ENCODE peak calls at places on chromosomes 13 and 19, in four cellular contexts. One of them, this sample, is unnamed.

GRCh38 chr13:73556902-73557301 is 498.1 kb downstream of the KLF5 start:
- DNase-seq in GM12878: no peak
- DNase-seq in H1: no peak
- DNase-seq in NT2/D1: no peak
- DNase-seq in this sample: no peak

GRCh38 chr13:47258384-47258783 is 361.5 kb upstream of the HTR2A start:
- DNase-seq in GM12878: no peak
- DNase-seq in NT2/D1: no peak
- DNase-seq in H1: no peak
- DNase-seq in this sample: no peak

GRCh38 chr19:44635581-44636438 is 7.9 kb upstream of the PVR start:
- DNase-seq in H1: no peak
- DNase-seq in GM12878: no peak
- DNase-seq in NT2/D1: no peak
- DNase-seq in this sample: no peak

GRCh38 chr19:55278391-55279135 is 1.3 kb downstream of the HSPBP1 start:
- DNase-seq in H1: no peak
- DNase-seq in GM12878: no peak
- DNase-seq in NT2/D1: no peak
- DNase-seq in this sample: no peak

GRCh38 chr13:101115762-101116161 is 300.5 kb downstream of the NALCN start:
- DNase-seq in GM12878: no peak
- DNase-seq in NT2/D1: peak; percentile 70
- DNase-seq in H1: no peak
- DNase-seq in this sample: no peak

GRCh38 chr13:93388701-93389100 is 162.1 kb downstream of the GPC6 start:
- DNase-seq in GM12878: no peak
- DNase-seq in NT2/D1: no peak
- DNase-seq in H1: no peak
- DNase-seq in this sample: no peak

GRCh38 chr13:50529154-50529882 is 314.2 kb downstream of the DLEU7 start:
- DNase-seq in NT2/D1: no peak
- DNase-seq in GM12878: no peak
- DNase-seq in H1: no peak
- DNase-seq in this sample: no peak

GRCh38 chr13:30034448-30034795 is 184.0 kb upstream of the UBL3 start:
- DNase-seq in H1: no peak
- DNase-seq in GM12878: no peak
- DNase-seq in NT2/D1: no peak
- DNase-seq in this sample: no peak

GRCh38 chr13:98798849-98799645 is 46.6 kb upstream of the SLC15A1 start:
- DNase-seq in GM12878: no peak
- DNase-seq in NT2/D1: no peak
- DNase-seq in H1: no peak
- DNase-seq in this sample: peak; percentile 8

GRCh38 chr19:400976-401835 is 7.7 kb downstream of the C2CD4C start:
- DNase-seq in H1: no peak
- DNase-seq in NT2/D1: no peak
- DNase-seq in GM12878: no peak
- DNase-seq in this sample: no peak
- TF ChIP-seq SUZ12 in H1: no peak
- TF ChIP-seq SUZ12 in NT2/D1: no peak
- TF ChIP-seq SUZ12 in GM12878: no peak
- TF ChIP-seq SUZ12 in this sample: no peak

DNA sequence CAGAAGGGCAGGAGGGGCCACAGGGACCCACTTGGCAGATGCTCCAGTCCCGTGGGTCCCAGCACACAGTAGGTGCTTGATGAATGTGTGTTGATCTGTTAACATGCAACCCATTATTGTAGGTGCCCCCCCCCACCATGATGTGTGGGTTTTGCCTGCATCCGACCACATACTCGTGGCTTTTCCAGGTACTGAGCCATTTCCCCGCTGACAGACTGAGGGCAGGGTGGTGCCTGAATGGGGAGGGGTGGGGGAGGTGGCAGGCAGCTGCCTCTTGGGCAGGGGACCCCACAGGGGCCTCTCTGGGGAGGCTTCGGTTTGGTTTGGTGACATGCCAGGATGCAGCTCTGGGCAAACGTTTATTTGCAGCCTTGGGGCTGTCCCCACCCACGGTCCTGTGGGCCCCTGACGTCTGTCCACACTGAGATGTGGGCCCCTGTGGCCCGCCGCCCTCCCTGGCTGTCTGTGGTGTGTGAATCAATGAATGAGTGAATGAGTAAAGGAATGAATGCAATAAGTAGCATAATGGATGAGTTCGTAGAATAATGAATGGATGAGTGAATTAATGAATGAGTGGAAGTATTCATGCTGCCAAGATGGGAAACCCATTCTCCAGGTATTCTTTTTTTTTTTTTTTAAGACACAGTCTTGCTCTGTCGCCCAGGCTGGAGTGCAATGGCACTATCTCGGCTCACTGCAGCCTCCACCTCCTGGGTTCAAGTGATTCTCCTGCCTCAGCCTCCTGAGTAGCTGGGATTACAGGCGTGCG is 9.0 kb upstream of the JUND start:
- DNase-seq in NT2/D1: no peak
- DNase-seq in H1: no peak
- DNase-seq in GM12878: peak; percentile 79
- DNase-seq in this sample: no peak
- H3K4me3 ChIP-seq in NT2/D1: no peak overlapping the region
- H3K4me3 ChIP-seq in H1: no peak overlapping the region
- H3K4me3 ChIP-seq in GM12878: peak overlapping the region; percentile 7
- H3K4me3 ChIP-seq in this sample: no peak overlapping the region

GRCh38 chr19:7869910-7870511 is 4.2 kb downstream of the PRR36 start:
- DNase-seq in GM12878: no peak
- DNase-seq in H1: peak; percentile 84
- DNase-seq in NT2/D1: peak; percentile 81
- DNase-seq in this sample: peak; percentile 87
- TF ChIP-seq SUZ12 in GM12878: no peak
- TF ChIP-seq SUZ12 in H1: no peak
- TF ChIP-seq SUZ12 in NT2/D1: no peak
- TF ChIP-seq SUZ12 in this sample: no peak

GRCh38 chr19:1401138-1401888 is at the start of gene GAMT:
- DNase-seq in NT2/D1: no peak
- DNase-seq in GM12878: no peak
- DNase-seq in H1: no peak
- DNase-seq in this sample: no peak
- H3K4me3 ChIP-seq in NT2/D1: peak within 1 kb of the TSS; percentile 86
- H3K4me3 ChIP-seq in GM12878: peak within 1 kb of the TSS; percentile 81
- H3K4me3 ChIP-seq in H1: peak within 1 kb of the TSS; percentile 74
- H3K4me3 ChIP-seq in this sample: peak within 1 kb of the TSS; percentile 70

DNA sequence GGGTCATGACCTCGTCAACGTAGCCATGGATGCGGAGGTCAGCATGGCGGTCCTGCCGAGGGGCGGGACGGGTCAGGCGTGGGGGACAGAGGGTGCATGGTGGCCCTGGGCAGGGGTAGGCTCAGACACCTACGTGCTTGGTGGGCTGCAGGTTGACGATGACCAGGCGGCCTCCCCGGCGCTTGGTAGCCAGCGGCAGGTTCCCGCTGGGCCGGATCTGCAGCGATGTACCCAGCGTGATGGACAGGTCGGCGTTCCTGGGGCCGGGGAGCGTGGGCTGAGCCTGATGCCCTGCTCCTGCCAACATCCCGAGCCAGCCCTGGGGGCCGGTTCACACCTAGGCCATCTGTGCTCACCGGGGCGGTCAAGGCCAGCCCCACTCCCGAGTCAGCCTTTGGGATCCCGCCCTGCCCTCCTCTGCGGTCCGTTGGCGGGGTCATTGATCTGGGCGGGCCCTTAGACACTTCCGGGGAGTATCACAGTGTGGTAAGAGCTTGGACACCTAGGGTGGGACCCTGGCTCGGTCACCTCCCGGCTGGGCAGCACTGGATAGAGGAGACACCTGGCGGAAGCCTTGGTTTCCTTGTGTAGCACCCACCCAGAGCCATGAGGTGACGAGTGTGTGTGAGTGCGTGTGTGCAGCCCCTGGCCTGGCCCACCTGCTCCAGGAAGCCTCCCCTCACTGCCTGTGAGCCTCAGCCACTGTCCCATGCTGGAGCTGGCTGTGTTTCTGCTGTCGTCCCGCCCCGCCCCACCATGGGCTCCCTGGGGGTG is 7.3 kb downstream of the SIRT6 start:
- DNase-seq in GM12878: no peak
- DNase-seq in H1: no peak
- DNase-seq in NT2/D1: no peak
- DNase-seq in this sample: no peak
- TF ChIP-seq SUZ12 in GM12878: no peak
- TF ChIP-seq SUZ12 in H1: no peak
- TF ChIP-seq SUZ12 in NT2/D1: no peak
- TF ChIP-seq SUZ12 in this sample: no peak

GRCh38 chr13:21043898-21044297 is 17.5 kb downstream of the LATS2 start:
- DNase-seq in GM12878: no peak
- DNase-seq in NT2/D1: no peak
- DNase-seq in H1: no peak
- DNase-seq in this sample: no peak

GRCh38 chr13:21045101-21045500 is 16.3 kb downstream of the LATS2 start:
- DNase-seq in GM12878: no peak
- DNase-seq in NT2/D1: no peak
- DNase-seq in H1: no peak
- DNase-seq in this sample: no peak

GRCh38 chr13:21047591-21048282 is 13.6 kb downstream of the LATS2 start:
- DNase-seq in NT2/D1: no peak
- DNase-seq in H1: no peak
- DNase-seq in GM12878: no peak
- DNase-seq in this sample: no peak

GRCh38 chr13:21047087-21047486 is 14.3 kb downstream of the LATS2 start:
- DNase-seq in GM12878: no peak
- DNase-seq in H1: no peak
- DNase-seq in NT2/D1: no peak
- DNase-seq in this sample: no peak

GRCh38 chr13:21046203-21046602 is 15.2 kb downstream of the LATS2 start:
- DNase-seq in H1: no peak
- DNase-seq in NT2/D1: no peak
- DNase-seq in GM12878: no peak
- DNase-seq in this sample: no peak
- H3K4me3 ChIP-seq in H1: no peak overlapping the region
- H3K4me3 ChIP-seq in NT2/D1: no peak overlapping the region
- H3K4me3 ChIP-seq in GM12878: no peak overlapping the region
- H3K4me3 ChIP-seq in this sample: no peak overlapping the region

DNA sequence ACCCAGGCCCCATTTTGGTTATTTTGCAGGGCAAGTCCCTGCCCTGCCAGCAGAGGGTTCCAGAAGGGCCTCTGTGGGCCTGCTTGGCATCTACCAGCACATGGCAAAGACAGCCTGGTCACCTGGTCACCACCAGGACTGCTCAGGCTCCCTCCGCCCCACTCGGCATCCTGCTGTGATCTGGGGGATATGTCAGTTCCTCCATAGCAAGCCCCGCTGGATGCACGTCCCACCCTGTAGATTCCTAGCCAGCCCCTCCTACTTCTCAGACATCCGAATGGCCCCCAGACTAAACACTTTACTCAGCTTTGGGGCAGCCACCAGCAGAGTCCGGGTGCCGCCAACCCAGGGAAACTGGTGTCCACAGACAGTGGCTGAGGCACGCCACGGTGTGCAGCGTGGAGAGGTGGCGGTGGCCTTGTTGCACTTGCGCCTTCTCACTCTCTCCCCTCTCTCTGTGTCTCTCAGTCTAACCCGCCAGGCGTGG is 31.8 kb upstream of the USE1 start:
- DNase-seq in H1: no peak
- DNase-seq in GM12878: no peak
- DNase-seq in NT2/D1: no peak
- DNase-seq in this sample: no peak
- TF ChIP-seq SUZ12 in H1: no peak
- TF ChIP-seq SUZ12 in GM12878: no peak
- TF ChIP-seq SUZ12 in NT2/D1: no peak
- TF ChIP-seq SUZ12 in this sample: no peak

DNA sequence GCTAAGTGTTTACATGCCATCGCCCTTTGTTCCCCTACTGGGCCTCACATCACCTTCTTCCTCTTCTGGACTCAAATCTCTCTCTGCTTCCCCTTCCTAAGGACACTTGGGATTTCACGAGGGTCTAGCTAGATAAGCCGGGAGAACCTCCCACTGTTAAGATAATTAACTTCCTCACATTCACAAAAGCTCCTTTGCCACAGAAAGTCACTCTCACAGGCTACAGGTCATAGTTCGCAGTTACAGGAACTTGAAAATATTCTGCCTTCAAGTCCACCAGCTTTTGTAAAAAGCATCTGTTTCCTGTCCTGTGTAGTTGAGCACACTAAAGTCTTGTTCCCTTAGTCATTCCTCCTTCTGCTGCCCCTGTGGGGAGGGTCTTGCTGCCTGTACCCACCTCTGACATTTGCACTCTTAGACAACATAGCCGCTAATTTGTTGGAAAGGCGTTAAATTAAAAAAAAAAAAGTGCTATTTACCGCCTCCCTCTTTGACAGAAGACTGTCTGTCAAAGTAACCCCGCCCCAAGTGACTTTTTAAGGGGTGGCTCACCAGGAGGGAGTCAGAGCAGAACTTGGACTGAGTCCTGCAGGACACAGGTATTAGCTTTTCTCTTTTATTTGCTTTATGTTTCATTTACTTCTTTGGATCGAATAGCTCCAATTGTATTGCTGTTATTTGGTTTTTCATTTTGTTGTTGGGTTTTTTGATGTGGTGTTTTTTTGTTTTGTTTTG is 26.8 kb upstream of the CEACAM21 start:
- DNase-seq in H1: no peak
- DNase-seq in GM12878: no peak
- DNase-seq in NT2/D1: peak; percentile 35
- DNase-seq in this sample: no peak
- H3K4me3 ChIP-seq in H1: peak overlapping the region; percentile 36
- H3K4me3 ChIP-seq in GM12878: peak overlapping the region; percentile 83
- H3K4me3 ChIP-seq in NT2/D1: no peak overlapping the region
- H3K4me3 ChIP-seq in this sample: no peak overlapping the region

This sample was measured in HepG2.